ENCODE peak calls at places on chromosomes 13 and 19, in ten cellular contexts. T is transverse colon, P is spleen, I is uterus, R is K562, L is sigmoid colon, V is A549, Z is stomach, G is breast epithelium, D is body of pancreas. K is an unnamed sample. For H3K4me1, the result is how much of the 10 kb centered on the place peaks cover.

GRCh38 chr13:52738719-52739467 is 727 bp downstream of the CNMD start:
- DNase-seq in T (no peak), P (peak), I (no peak), R (peak), L (no peak), V (no peak), Z (no peak), G (no peak), D (no peak), K (no peak)

GRCh38 chr13:97933736-97934135 is 19.7 kb upstream of the IPO5 start:
- DNase-seq in T (no peak), P (no peak), I (no peak), R (no peak), L (no peak), V (no peak), Z (no peak), G (no peak), D (no peak), K (no peak)

GRCh38 chr19:55333870-55334269 is 5.8 kb upstream of the KMT5C start:
- DNase-seq in T (peak), P (no peak), I (no peak), R (no peak), L (no peak), V (no peak), Z (peak), G (no peak), D (no peak), K (no peak)

GRCh38 chr19:4519521-4520277 is 1.4 kb upstream of the PLIN4 start:
- DNase-seq in T (peak), P (no peak), I (peak), R (no peak), L (peak), V (no peak), Z (no peak), G (peak), D (no peak), K (no peak)

GRCh38 chr13:101911752-101912151 is 459.3 kb downstream of the ITGBL1 start:
- DNase-seq in T (no peak), P (no peak), I (no peak), R (no peak), L (no peak), V (no peak), Z (no peak), G (no peak), D (no peak), K (no peak)

GRCh38 chr13:45718992-45719391 is 16.9 kb downstream of the CBY2 start:
- DNase-seq in T (no peak), P (no peak), I (no peak), R (no peak), L (no peak), V (no peak), Z (no peak), G (no peak), D (no peak), K (no peak)

GRCh38 chr19:33998739-33999345 is 173.5 kb upstream of the LSM14A start:
- DNase-seq in T (no peak), P (no peak), I (no peak), R (no peak), L (no peak), V (peak), Z (no peak), G (no peak), D (no peak), K (no peak)

GRCh38 chr13:99206873-99207272 is 6.2 kb downstream of the UBAC2 start:
- DNase-seq in T (no peak), P (no peak), I (no peak), R (no peak), L (no peak), V (no peak), Z (no peak), G (no peak), D (no peak), K (no peak)

GRCh38 chr19:47650695-47651094 is 41.8 kb downstream of the BICRA start:
- DNase-seq in T (no peak), P (no peak), I (no peak), R (no peak), L (no peak), V (no peak), Z (no peak), G (no peak), D (no peak), K (no peak)

GRCh38 chr13:102856603-102857002 is 10.8 kb downstream of the ERCC5 start:
- DNase-seq in T (no peak), P (no peak), I (no peak), R (no peak), L (no peak), V (no peak), Z (peak), G (no peak), D (no peak), K (no peak)

GRCh38 chr19:44050740-44051653 is 839 bp upstream of the ZNF223 start:
- DNase-seq in T (peak), P (no peak), I (no peak), R (no peak), L (no peak), V (no peak), Z (peak), G (no peak), D (peak), K (no peak)

GRCh38 chr19:29685326-29685725 is 20.1 kb downstream of the PLEKHF1 start:
- DNase-seq in T (no peak), P (peak), I (no peak), R (no peak), L (no peak), V (no peak), Z (no peak), G (no peak), D (no peak), K (no peak)

GRCh38 chr19:29687897-29688728 is 22.9 kb downstream of the PLEKHF1 start:
- DNase-seq in T (no peak), P (no peak), I (no peak), R (peak), L (no peak), V (no peak), Z (no peak), G (no peak), D (no peak), K (no peak)

GRCh38 chr19:29686285-29686805 is 21.1 kb downstream of the PLEKHF1 start:
- DNase-seq in T (no peak), P (peak), I (no peak), R (no peak), L (no peak), V (no peak), Z (no peak), G (no peak), D (no peak), K (no peak)

GRCh38 chr19:29690842-29691241 is 24.2 kb downstream of the C19orf12 start:
- DNase-seq in T (no peak), P (peak), I (no peak), R (peak), L (no peak), V (peak), Z (no peak), G (no peak), D (no peak), K (no peak)

DNA sequence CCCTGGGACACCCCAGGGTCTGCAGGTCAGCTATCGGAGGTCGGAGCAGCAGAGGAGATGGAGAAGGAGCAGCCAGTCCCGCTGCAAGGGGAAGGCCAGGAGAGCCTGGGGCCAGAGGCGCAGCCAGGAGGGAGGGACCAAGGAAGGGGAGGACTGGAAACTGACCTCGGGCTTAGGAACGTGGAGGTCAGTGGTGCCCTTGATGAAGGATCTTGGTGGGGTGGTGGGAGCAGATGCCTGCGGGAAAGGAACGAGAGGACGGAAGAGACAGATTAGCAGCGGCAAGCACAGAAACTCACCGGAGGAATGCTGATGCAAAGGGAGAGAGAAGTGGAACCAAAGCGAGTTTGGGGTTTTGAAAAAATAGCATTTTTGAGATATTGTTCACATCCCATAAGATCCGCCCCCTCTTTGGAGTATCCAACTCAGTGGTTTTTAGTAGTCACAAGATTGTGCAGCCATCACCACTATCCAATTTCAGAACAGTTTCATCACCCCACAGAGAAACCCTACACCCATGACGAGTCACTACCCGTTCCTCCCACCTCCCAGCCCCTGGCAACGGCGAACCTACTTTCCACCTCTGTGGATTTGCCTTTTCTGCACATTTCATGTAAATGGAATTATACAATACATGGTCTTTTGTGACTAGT is 22.1 kb downstream of the PLEKHF1 start:
- DNase-seq in T (no peak), P (peak), I (peak), R (peak), L (peak), V (no peak), Z (no peak), G (no peak), D (peak), K (no peak)
- TF ChIP-seq POLR2A in T (no peak), P (no peak), I (no peak), R (peak), L (no peak), V (no peak), Z (no peak), G (no peak), D (no peak), K (no peak)

GRCh38 chr19:18227781-18228271 is 1.6 kb upstream of the PDE4C start:
- DNase-seq in T (no peak), P (no peak), I (no peak), R (no peak), L (no peak), V (no peak), Z (no peak), G (no peak), D (no peak), K (no peak)

GRCh38 chr19:18225702-18226468 is at the start of gene PDE4C:
- DNase-seq in T (no peak), P (peak), I (peak), R (no peak), L (peak), V (no peak), Z (no peak), G (no peak), D (no peak), K (no peak)

GRCh38 chr19:18225355-18225701 is 910 bp downstream of the PDE4C start:
- DNase-seq in T (no peak), P (no peak), I (no peak), R (no peak), L (no peak), V (no peak), Z (no peak), G (no peak), D (no peak), K (no peak)

GRCh38 chr19:18229474-18229873 is 3.2 kb upstream of the PDE4C start:
- DNase-seq in T (no peak), P (no peak), I (no peak), R (no peak), L (no peak), V (no peak), Z (no peak), G (no peak), D (no peak), K (no peak)

GRCh38 chr19:18226956-18227780 is 930 bp upstream of the PDE4C start:
- DNase-seq in T (no peak), P (no peak), I (no peak), R (no peak), L (peak), V (no peak), Z (no peak), G (no peak), D (no peak), K (no peak)
- H3K4me1 ChIP-seq in T (under half), P (under half), I (under half), R (half or more), L (under half), V (under half), Z (under half), G (under half), D (under half), K (under half)

GRCh38 chr13:32233062-32233461 is 82.1 kb downstream of the ZAR1L start:
- DNase-seq in T (no peak), P (no peak), I (no peak), R (no peak), L (no peak), V (no peak), Z (no peak), G (no peak), D (no peak), K (no peak)
- H3K27ac ChIP-seq in T (peak), P (peak), I (no peak), R (no peak), L (peak), V (no peak), Z (no peak), G (no peak), D (no peak), K (no peak)

DNA sequence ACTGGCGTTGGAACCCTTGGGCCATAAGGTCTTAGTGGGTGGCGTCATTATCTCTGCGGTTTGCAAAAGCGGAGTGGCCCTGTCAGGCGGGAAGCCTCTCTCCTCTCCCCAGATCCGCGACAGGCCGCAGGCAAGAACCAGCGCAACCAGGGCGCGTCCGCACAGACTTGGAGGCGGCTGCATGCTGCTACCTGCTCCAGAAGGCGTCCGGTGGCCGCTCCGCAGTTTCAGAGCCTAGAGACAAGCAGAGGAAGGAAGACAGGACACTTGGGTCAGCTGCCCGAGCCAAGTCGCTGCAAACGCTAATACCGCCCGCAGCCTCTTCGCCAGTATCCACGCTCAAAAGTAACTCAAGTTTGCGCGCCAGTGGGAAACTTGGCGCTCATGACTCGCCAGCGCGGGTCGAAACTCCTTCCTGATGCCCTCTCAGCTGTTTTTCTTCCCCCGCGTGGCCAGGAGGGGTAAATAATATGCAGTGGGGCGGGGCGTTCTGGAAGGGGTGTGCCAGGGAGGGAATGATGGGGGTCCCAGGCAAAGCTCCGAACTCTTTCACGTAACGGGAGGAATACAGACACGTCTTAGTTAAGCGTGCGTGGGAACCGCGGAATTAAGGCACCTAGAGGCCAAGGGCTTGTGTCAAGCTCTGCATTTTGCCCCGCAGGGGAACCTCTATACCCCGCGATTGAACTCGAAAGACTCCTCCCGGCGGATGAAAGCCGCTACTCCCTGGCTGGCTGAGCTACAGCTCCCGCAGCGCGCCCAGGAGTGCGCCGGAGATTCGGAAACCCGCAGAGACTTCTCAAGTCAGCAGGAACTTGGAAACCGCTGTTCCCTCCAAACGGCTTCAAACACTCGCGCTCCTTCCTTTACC is at the start of gene EDNRB:
- DNase-seq in T (peak), P (peak), I (peak), R (no peak), L (peak), V (peak), Z (peak), G (no peak), D (peak), K (peak)
- TF ChIP-seq POLR2A in T (no peak), P (no peak), I (peak), R (no peak), L (no peak), V (no peak), Z (no peak), G (no peak), D (peak), K (no peak)

GRCh38 chr19:38055655-38056521 is 148.9 kb downstream of the SIPA1L3 start:
- DNase-seq in T (no peak), P (no peak), I (no peak), R (no peak), L (no peak), V (no peak), Z (no peak), G (no peak), D (no peak), K (no peak)
- H3K4me1 ChIP-seq in T (under half), P (under half), I (under half), R (under half), L (under half), V (under half), Z (under half), G (under half), D (under half), K (under half)

DNA sequence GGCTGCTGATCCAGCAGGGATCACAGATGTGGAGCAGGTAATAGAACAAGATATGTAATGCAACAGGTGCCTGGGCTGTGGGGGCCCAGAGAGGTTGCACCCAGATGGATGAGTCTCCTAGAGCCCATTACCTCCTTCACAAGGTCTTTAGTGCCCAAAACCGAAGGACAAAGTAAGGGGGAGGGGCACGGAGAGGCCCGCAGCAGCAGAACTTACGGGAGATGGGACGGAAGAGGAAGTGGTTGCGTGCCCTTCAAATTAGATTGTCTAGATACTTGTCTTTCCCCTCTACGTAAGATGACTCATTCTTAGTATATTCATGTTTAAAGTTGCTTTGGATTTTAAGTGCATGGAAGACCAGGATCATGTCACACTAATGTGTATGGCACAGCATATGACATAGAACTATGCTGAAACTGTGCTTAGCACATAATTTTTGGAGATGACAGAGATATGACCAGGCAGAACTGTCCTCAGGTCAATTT is 5.7 kb upstream of the MRPS31 start:
- DNase-seq in T (peak), P (peak), I (no peak), R (no peak), L (no peak), V (no peak), Z (no peak), G (no peak), D (peak), K (no peak)
- H3K27ac ChIP-seq in T (peak), P (peak), I (no peak), R (peak), L (no peak), V (no peak), Z (peak), G (peak), D (no peak), K (no peak)

GRCh38 chr19:1260749-1261511 is 8.2 kb upstream of the CIRBP start:
- DNase-seq in T (peak), P (peak), I (peak), R (peak), L (peak), V (peak), Z (peak), G (peak), D (peak), K (peak)
- TF ChIP-seq POLR2A in T (peak), P (peak), I (peak), R (no peak), L (peak), V (peak), Z (no peak), G (no peak), D (no peak), K (peak)

K was measured in suprapubic skin.